ENCODE peak calls at places on chromosomes 11 and 22, in eight cellular contexts. W, C, N, X, B, M, I and G are unnamed samples.

GRCh38 chr11:129766858-129767604 is 48.6 kb upstream of the TMEM45B start:
- DNase-seq in W (peak), C (peak), N (no peak), X (peak), B (peak), M (peak), I (no peak), G (peak)

GRCh38 chr11:120521176-120521575 is 9.6 kb downstream of the GRIK4 start:
- DNase-seq in W (no peak), C (no peak), N (no peak), X (no peak), B (no peak), M (no peak), I (no peak), G (no peak)

GRCh38 chr11:35227551-35228341 is 88.8 kb downstream of the CD44 start:
- DNase-seq in W (no peak), C (no peak), N (no peak), X (no peak), B (peak), M (no peak), I (no peak), G (peak)

GRCh38 chr11:60985991-60986915 is 14.8 kb downstream of the CD6 start:
- DNase-seq in W (peak), C (peak), N (no peak), X (no peak), B (peak), M (peak), I (no peak), G (no peak)

GRCh38 chr11:69908511-69909220 is 89.5 kb upstream of the FGF3 start:
- DNase-seq in W (no peak), C (no peak), N (no peak), X (no peak), B (no peak), M (no peak), I (no peak), G (no peak)

GRCh38 chr11:131943296-131943695 is 572.9 kb downstream of the NTM start:
- DNase-seq in W (no peak), C (no peak), N (no peak), X (no peak), B (no peak), M (no peak), I (no peak), G (no peak)

GRCh38 chr22:30830907-30831306 is 136.2 kb downstream of the OSBP2 start:
- DNase-seq in W (peak), C (peak), N (no peak), X (peak), B (peak), M (peak), I (peak), G (no peak)

GRCh38 chr11:126561327-126561893 is 205.9 kb downstream of the ST3GAL4 start:
- DNase-seq in W (no peak), C (no peak), N (no peak), X (peak), B (peak), M (no peak), I (peak), G (peak)

GRCh38 chr22:50599816-50600454 is 658 bp upstream of the MAPK8IP2 start:
- DNase-seq in W (peak), C (peak), N (peak), X (peak), B (no peak), M (peak), I (no peak), G (peak)

GRCh38 chr22:20782601-20783299 is 8.8 kb downstream of the SERPIND1 start:
- DNase-seq in W (no peak), C (no peak), N (no peak), X (peak), B (no peak), M (no peak), I (no peak), G (no peak)

GRCh38 chr22:37557321-37558001 is 2.8 kb upstream of the CDC42EP1 start:
- DNase-seq in W (no peak), C (no peak), N (no peak), X (peak), B (no peak), M (no peak), I (no peak), G (no peak)
- TF ChIP-seq POLR2A in W (no peak), C (no peak), N (no peak), X (no peak), B (no peak), M (no peak), I (no peak), G (no peak)

GRCh38 chr11:46347637-46348311 is 511 bp downstream of the DGKZ start:
- DNase-seq in W (no peak), C (no peak), N (peak), X (no peak), B (no peak), M (peak), I (no peak), G (peak)

GRCh38 chr11:46345881-46346484 is 1.3 kb upstream of the DGKZ start:
- DNase-seq in W (no peak), C (no peak), N (no peak), X (no peak), B (no peak), M (no peak), I (no peak), G (no peak)

GRCh38 chr11:46346886-46347636 is at the start of gene DGKZ:
- DNase-seq in W (peak), C (peak), N (peak), X (peak), B (peak), M (peak), I (peak), G (peak)

GRCh38 chr11:46343520-46343919 is 3.7 kb upstream of the DGKZ start:
- DNase-seq in W (no peak), C (no peak), N (no peak), X (no peak), B (no peak), M (no peak), I (no peak), G (no peak)

DNA sequence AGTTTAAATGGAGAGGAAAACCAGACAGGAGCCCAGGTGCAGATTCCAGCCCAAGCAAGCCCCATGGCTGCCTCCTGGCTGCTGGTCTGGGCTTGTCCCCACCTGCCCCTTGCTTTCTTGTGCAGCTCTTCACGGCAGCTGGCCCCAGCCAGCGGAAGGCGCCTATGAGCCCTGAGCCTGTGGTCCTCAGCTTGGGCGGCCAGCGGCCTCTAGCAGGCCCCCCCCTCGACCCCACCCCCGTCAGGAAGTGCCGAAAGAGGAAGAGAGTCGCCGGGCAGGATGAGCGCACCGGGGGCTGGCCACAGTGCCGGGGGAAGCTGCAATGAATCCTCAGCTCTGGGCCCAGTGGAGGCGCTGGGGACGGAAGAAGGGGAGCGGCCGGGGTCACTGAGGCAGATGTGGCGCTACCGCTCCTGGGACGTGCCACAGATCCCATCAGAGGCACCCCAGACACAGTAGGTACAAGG is 2.1 kb upstream of the DGKZ start:
- DNase-seq in W (peak), C (no peak), N (no peak), X (peak), B (no peak), M (peak), I (peak), G (no peak)
- TF ChIP-seq POLR2A in W (no peak), C (no peak), N (no peak), X (peak), B (no peak), M (peak), I (peak), G (no peak)

GRCh38 chr11:65112226-65112550 is 516 bp downstream of the TM7SF2 start:
- DNase-seq in W (peak), C (no peak), N (no peak), X (no peak), B (no peak), M (no peak), I (no peak), G (no peak)

GRCh38 chr11:65111537-65112225 is at the start of gene TM7SF2:
- DNase-seq in W (peak), C (peak), N (peak), X (peak), B (peak), M (peak), I (peak), G (peak)

GRCh38 chr11:65109231-65110198 is 2.2 kb upstream of the TM7SF2 start:
- DNase-seq in W (peak), C (no peak), N (no peak), X (no peak), B (no peak), M (no peak), I (no peak), G (no peak)

GRCh38 chr11:65111159-65111536 is 524 bp upstream of the TM7SF2 start:
- DNase-seq in W (peak), C (no peak), N (no peak), X (no peak), B (no peak), M (no peak), I (no peak), G (no peak)

GRCh38 chr11:65110354-65110861 is 1.3 kb upstream of the TM7SF2 start:
- DNase-seq in W (peak), C (peak), N (peak), X (peak), B (peak), M (peak), I (peak), G (peak)
- TF ChIP-seq POLR2A in W (no peak), C (no peak), N (no peak), X (no peak), B (no peak), M (peak), I (no peak), G (no peak)

GRCh38 chr22:38177044-38177443 is 4.6 kb downstream of the PLA2G6 start:
- DNase-seq in W (no peak), C (no peak), N (no peak), X (no peak), B (no peak), M (no peak), I (no peak), G (no peak)

GRCh38 chr22:38177926-38178604 is 3.6 kb downstream of the PLA2G6 start:
- DNase-seq in W (peak), C (peak), N (peak), X (peak), B (peak), M (peak), I (peak), G (peak)

GRCh38 chr22:38184788-38185187 is 3.2 kb upstream of the PLA2G6 start:
- DNase-seq in W (no peak), C (no peak), N (no peak), X (no peak), B (no peak), M (no peak), I (no peak), G (no peak)

GRCh38 chr22:38180841-38181452 is 683 bp downstream of the PLA2G6 start:
- DNase-seq in W (peak), C (peak), N (peak), X (peak), B (no peak), M (peak), I (peak), G (peak)

DNA sequence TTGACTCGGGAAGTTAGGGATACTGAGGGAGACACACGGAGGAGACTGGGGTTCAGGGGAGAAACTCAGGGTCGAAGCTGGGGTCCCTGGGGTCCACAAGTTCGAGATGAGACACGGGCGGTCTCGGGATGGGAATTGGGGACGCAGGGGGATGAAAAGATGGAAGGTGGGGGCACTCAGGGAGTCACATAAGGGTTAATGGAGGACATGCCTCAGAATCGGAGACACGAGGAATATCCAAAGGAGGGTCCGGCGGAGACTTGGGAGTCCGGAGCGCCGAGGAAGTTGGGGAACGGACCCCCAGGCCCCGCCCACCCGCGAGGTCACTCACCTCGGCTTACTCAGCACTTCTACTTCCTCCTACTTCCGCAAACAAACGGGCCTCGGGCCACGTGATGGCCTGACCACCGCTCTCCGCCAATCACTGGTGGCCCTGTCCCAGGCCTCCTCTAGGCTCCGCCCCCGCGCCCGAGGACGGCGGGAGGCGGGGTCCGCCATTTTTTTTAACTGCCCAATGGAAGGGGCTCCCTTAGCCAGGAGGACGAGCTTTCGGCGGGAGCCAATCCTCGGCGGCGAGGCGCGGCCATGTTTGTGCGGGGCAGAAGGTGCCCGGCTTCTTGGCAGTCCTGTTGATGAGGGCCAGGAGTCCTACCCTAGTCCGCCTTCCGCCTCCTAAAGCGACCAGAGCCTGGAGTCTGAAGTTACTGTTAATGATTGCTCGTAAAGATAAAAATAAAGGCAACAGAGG is at the start of gene PLA2G6:
- DNase-seq in W (peak), C (peak), N (peak), X (peak), B (peak), M (peak), I (peak), G (peak)
- TF ChIP-seq POLR2A in W (peak), C (no peak), N (peak), X (peak), B (peak), M (peak), I (peak), G (peak)

DNA sequence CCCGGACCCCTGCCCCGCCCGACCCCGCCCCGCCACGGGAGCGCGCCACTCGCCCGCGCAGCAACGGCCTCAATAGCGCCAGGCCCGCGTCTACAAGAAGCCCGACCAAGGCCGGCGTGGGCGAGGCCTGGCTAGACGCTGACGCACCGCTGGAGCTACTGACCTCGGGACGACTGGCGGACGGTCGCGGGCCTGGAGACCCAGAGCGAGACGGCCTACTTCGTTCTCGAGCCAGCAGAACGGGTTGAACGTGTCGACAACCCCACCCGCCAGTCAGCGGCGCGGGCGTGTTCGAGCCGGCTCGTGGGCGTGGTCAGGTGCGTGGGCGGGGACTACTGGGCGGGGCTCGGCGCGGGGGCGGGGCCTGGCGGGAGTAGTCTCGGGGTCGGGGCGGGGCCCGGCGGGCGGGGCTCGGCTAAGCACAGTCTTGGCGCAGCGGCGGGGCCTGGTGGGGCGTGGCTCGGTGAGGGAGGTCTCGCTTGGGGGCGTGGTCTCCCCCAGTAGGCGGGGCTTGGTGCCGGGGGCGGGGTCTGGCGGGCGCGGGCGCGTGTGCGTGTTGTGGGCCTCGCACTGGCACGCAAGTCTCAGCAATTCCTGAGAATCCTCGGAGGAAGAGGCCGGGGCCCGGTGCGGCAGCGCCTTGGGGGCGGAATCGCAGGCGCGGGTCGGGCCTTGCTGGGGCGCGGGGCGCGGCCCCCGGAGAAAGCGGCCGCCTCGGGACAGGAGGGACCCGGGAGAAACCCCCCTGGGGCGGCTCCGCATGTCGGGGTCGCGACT is at the start of gene RNH1:
- DNase-seq in W (peak), C (peak), N (peak), X (peak), B (peak), M (peak), I (peak), G (peak)
- TF ChIP-seq POLR2A in W (peak), C (no peak), N (peak), X (peak), B (peak), M (peak), I (peak), G (no peak)

DNA sequence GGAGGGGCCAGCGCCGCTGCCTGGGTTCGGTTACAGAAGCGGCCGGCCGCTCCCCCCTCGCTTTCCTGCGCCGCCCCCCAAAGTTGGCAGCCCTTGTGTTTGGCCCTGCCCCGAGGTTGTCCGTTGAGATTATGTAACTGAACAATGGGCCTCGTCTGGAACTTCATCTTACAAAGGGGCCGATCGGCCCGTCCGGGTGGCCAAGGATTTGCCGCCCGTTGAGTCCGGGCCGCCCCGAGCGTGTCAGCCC is 1.0 kb downstream of the WEE1 start:
- DNase-seq in W (no peak), C (peak), N (peak), X (peak), B (no peak), M (peak), I (peak), G (no peak)
- TF ChIP-seq POLR2A in W (no peak), C (no peak), N (no peak), X (no peak), B (no peak), M (no peak), I (no peak), G (no peak)